ENCODE peak calls at places on chromosomes 1 and 21, in six cellular contexts. V is mesenchymal stem cell, G is SK-N-SH, I is kidney, F is GM23248, Z is neural progenitor cell. Y is an unnamed sample. For H3K36me3 and H3K4me1, the result is how much of the 10 kb centered on the place peaks cover.

GRCh38 chr1:222987616-222988015 is 155.4 kb downstream of the TLR5 start:
- DNase-seq in I (no peak), F (no peak), Z (no peak), V (no peak), G (no peak), Y (no peak)

GRCh38 chr1:43760745-43761343 is 53.5 kb downstream of the ST3GAL3 start:
- DNase-seq in G (no peak), I (no peak), V (peak), F (no peak), Z (no peak), Y (no peak)

GRCh38 chr1:66439028-66439427 is 94.9 kb upstream of the SGIP1 start:
- DNase-seq in V (no peak), G (no peak), I (no peak), Z (no peak), F (peak), Y (no peak)

GRCh38 chr1:25694167-25694566 is 77.6 kb downstream of the MAN1C1 start:
- DNase-seq in Z (no peak), F (peak), I (no peak), V (peak), G (no peak), Y (no peak)

GRCh38 chr1:33275706-33276572 is 19.6 kb downstream of the ZNF362 start:
- DNase-seq in Z (no peak), F (no peak), G (no peak), I (no peak), V (no peak), Y (no peak)

GRCh38 chr1:109634292-109634691 is 14.7 kb downstream of the AMPD2 start:
- DNase-seq in G (no peak), Z (no peak), F (no peak), I (no peak), V (no peak), Y (no peak)

GRCh38 chr1:246002725-246003441 is 504.2 kb downstream of the SMYD3 start:
- DNase-seq in I (peak), Z (peak), F (peak), G (peak), V (peak), Y (peak)

GRCh38 chr21:29238052-29238966 is 60.4 kb upstream of the BACH1 start:
- DNase-seq in F (peak), I (no peak), V (no peak), Z (no peak), G (no peak), Y (no peak)

GRCh38 chr1:60130703-60131102 is 57.1 kb upstream of the C1orf87 start:
- DNase-seq in Z (no peak), G (no peak), I (no peak), F (peak), V (no peak), Y (no peak)

GRCh38 chr1:160827418-160827817 is 31.4 kb downstream of the LY9 start:
- DNase-seq in Z (no peak), F (peak), I (no peak), G (no peak), V (no peak), Y (no peak)

GRCh38 chr1:160504651-160505050 is 18.4 kb downstream of the SLAMF6 start:
- DNase-seq in F (no peak), Z (no peak), I (no peak), G (no peak), V (no peak), Y (no peak)

GRCh38 chr1:229023651-229024295 is 247.1 kb upstream of the RAB4A start:
- DNase-seq in V (no peak), Z (no peak), G (no peak), F (no peak), I (no peak), Y (peak)

GRCh38 chr21:42021751-42022430 is 11.7 kb upstream of the ZBTB21 start:
- DNase-seq in I (no peak), G (no peak), F (no peak), Z (peak), V (no peak), Y (peak)

GRCh38 chr1:31701137-31701736 is 2.6 kb downstream of the COL16A1 start:
- DNase-seq in Z (no peak), I (peak), G (peak), V (peak), F (peak), Y (peak)
- H3K9ac ChIP-seq in Z (no peak), I (no peak), G (peak), V (peak), F (peak), Y (no peak)

GRCh38 chr1:115666702-115667101 is 24.9 kb downstream of the VANGL1 start:
- DNase-seq in V (no peak), Z (no peak), F (no peak), G (no peak), I (no peak), Y (no peak)

GRCh38 chr1:115668579-115668978 is 26.8 kb downstream of the VANGL1 start:
- DNase-seq in F (peak), V (peak), G (no peak), Z (no peak), I (no peak), Y (no peak)

GRCh38 chr1:115666206-115666605 is 24.4 kb downstream of the VANGL1 start:
- DNase-seq in Z (no peak), I (no peak), F (no peak), G (no peak), V (no peak), Y (no peak)

GRCh38 chr1:115665319-115665718 is 23.5 kb downstream of the VANGL1 start:
- DNase-seq in I (no peak), F (no peak), Z (no peak), V (no peak), G (no peak), Y (no peak)

DNA sequence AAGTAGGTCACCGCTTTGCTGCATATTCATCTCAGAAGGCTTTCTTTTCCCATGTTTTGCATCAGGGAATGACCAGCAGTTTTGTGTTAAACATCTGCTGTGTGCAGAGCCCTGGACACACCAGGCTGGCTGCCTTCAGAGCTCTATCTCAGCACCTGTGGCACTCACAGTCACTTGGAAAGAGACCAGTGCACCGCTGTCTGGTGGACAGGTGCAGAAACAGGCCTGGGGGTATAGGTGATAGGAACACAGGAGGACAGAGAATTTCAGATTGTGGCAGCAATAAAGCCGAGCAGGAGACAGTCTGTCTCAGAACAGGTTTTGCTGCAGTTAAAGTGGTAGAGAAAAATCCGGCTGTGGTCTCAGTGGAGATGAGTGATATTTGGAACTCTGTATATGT is 24.0 kb downstream of the VANGL1 start:
- DNase-seq in F (no peak), V (no peak), Z (no peak), I (no peak), G (no peak), Y (no peak)
- H3K36me3 ChIP-seq in F (under half), V (under half), Z (under half), I (under half), G (half or more), Y (half or more)

DNA sequence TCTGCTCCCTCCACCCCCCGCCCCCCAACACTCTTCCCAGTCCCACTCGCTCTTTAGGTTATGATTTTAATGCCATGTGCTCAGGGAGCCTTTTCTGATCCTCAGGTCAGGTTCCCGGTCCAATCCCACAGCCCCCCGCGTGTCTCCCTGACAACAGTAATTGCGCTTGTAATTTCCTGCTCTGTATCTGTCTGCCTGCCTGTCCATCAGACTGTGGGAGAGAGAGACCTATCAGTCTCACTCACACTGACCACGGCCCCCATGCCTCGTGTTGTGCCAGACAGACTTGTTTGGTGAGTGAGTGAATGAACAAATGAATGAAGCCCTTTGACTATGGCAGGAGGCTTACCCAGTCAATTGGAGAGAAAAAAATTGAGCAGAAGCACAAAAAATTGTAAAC is 50.8 kb upstream of the ECE1 start:
- DNase-seq in G (peak), I (no peak), F (no peak), V (no peak), Z (no peak), Y (no peak)
- H3K4me1 ChIP-seq in G (half or more), I (half or more), F (half or more), V (under half), Z (under half), Y (under half)

DNA sequence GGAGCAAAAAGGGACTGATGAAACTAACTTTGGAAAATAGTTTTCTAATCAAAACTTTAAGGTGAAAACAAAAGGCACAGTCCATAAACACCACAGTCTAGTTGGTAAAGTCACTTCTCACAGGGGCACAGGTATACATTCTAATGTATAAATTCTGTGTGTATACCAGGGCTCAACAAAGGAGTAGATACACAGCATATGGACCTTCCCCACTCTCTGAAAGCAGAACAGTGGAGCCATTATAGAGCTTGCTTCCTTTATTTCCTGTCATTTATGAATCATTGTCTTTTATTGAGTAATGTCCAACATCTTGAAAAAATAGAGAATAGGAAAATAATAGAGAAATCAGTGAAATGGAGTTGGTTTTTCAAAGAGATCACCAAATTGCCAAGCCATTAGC is 746.5 kb upstream of the CHRM3 start:
- DNase-seq in V (no peak), G (no peak), F (no peak), Z (no peak), I (no peak), Y (no peak)
- H3K9ac ChIP-seq in V (no peak), G (no peak), F (no peak), Z (no peak), I (no peak), Y (no peak)

GRCh38 chr1:8543965-8544364 is 226.1 kb downstream of the SLC45A1 start:
- DNase-seq in I (no peak), G (no peak), Z (no peak), V (no peak), F (no peak), Y (no peak)

GRCh38 chr1:8545078-8545477 is 227.2 kb downstream of the SLC45A1 start:
- DNase-seq in F (no peak), V (no peak), Z (no peak), I (no peak), G (no peak), Y (no peak)

GRCh38 chr1:8551057-8551456 is 233.1 kb downstream of the SLC45A1 start:
- DNase-seq in V (no peak), F (no peak), Z (peak), G (no peak), I (no peak), Y (no peak)

GRCh38 chr1:8544644-8545043 is 226.7 kb downstream of the SLC45A1 start:
- DNase-seq in I (no peak), G (no peak), F (no peak), V (no peak), Z (no peak), Y (no peak)

DNA sequence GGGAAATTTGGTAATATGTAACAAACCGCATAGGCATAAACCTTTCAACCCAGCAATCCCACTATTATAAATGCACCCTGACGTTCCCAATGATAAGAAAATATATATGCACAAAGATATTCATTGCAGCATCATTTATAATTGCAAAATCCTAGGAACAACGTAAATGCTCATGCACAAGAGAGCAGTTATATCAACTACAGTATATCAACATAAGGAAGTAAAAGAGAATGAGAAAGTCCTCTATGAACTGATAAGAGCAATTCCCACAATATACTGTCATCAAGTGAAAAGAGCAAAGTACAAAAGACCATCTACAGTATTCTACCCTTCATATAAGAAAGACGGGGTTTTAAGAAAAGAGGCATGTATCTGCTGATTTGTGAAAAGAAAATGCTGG is 229.9 kb downstream of the SLC45A1 start:
- DNase-seq in Z (no peak), I (no peak), G (no peak), V (no peak), F (no peak), Y (no peak)
- H3K36me3 ChIP-seq in Z (under half), I (under half), G (under half), V (under half), F (under half), Y (under half)

DNA sequence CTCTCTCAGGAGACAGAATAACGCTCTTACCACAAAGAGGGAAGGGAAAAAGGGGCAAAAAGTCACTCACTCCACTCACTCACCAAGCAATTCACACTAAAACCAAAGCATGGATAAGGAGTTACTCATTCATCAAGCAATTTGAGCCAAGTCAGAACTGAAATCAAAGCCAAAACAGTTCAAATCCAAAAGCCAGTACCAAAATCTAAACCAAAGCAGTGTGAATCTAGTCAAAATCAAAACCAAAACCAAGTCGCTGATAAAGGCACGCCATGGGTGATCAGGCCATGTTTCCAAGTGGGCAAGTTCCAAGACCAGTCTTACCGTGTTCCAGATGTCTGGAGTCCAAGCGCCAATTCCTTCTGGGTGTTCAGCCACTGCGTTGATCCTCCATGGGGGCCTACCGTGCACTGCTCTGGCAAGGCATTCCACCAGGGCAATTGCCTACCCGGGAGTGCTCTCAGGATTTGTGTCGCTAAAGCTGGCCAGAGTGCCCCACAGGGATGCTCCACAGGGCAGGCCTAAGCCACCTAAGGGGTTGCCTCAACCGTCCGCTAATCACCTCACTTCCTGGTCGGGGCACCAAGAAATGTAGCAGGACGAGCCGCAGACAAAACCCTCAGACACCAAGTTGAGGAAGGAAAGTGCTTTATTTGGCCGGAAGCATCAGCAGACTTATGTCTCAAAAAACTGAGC is 142.3 kb downstream of the TRIM33 start:
- DNase-seq in F (no peak), V (no peak), Z (no peak), I (no peak), G (no peak), Y (no peak)
- H3K4me1 ChIP-seq in F (under half), V (under half), Z (under half), I (under half), G (under half), Y (under half)

GRCh38 chr1:203038217-203038741 is 12.0 kb downstream of the PPFIA4 start:
- DNase-seq in F (peak), Z (no peak), G (no peak), I (peak), V (peak), Y (peak)

GRCh38 chr1:203039609-203040517 is 13.6 kb downstream of the PPFIA4 start:
- DNase-seq in F (peak), G (no peak), I (peak), Z (peak), V (peak), Y (peak)

GRCh38 chr1:203037509-203038190 is 11.4 kb downstream of the PPFIA4 start:
- DNase-seq in I (peak), F (peak), Z (no peak), G (no peak), V (no peak), Y (peak)

GRCh38 chr1:203040518-203041275 is 14.4 kb downstream of the PPFIA4 start:
- DNase-seq in G (no peak), Z (no peak), V (no peak), F (no peak), I (peak), Y (no peak)

GRCh38 chr1:203038891-203039608 is 12.8 kb downstream of the PPFIA4 start:
- DNase-seq in Z (peak), I (peak), V (peak), G (peak), F (peak), Y (peak)
- H3K9ac ChIP-seq in Z (no peak), I (no peak), V (peak), G (no peak), F (no peak), Y (no peak)

Y was measured in endodermal cell.